ENCODE peak calls at places on chromosomes 2 and 18, in six cellular contexts. O, C, T, R, D and A are unnamed samples.

GRCh38 chr2:60945341-60945740 is 64.0 kb downstream of the REL start:
- DNase-seq in D (no peak), T (no peak), R (peak), O (no peak), C (no peak), A (no peak)

GRCh38 chr18:21820035-21820810 is 79.6 kb downstream of the MIB1 start:
- DNase-seq in R (peak), T (no peak), O (no peak), D (peak), C (no peak), A (peak)

GRCh38 chr2:127103243-127104165 is 3.5 kb downstream of the BIN1 start:
- DNase-seq in D (no peak), R (no peak), C (no peak), O (no peak), T (no peak), A (no peak)

GRCh38 chr18:79925656-79925979 is 25.8 kb downstream of the SLC66A2 start:
- DNase-seq in O (peak), R (no peak), T (no peak), C (no peak), D (no peak), A (no peak)

GRCh38 chr2:120772261-120772660 is 36.6 kb downstream of the GLI2 start:
- DNase-seq in O (no peak), D (no peak), T (no peak), C (no peak), R (no peak), A (no peak)

GRCh38 chr2:218047532-218048230 is 21.4 kb upstream of the RUFY4 start:
- DNase-seq in O (no peak), D (peak), T (no peak), C (no peak), R (no peak), A (no peak)

GRCh38 chr2:176665086-176665485 is 395.8 kb downstream of the MTX2 start:
- DNase-seq in D (no peak), O (no peak), T (no peak), C (no peak), R (no peak), A (no peak)

GRCh38 chr2:102028470-102028869 is 36.7 kb downstream of the IL1R2 start:
- DNase-seq in R (no peak), T (no peak), D (no peak), C (no peak), O (no peak), A (no peak)

GRCh38 chr18:21955757-21956652 is 213.4 kb upstream of the GATA6 start:
- DNase-seq in D (peak), T (peak), C (peak), O (peak), R (peak), A (peak)

GRCh38 chr2:104638795-104639194 is 215.1 kb upstream of the POU3F3 start:
- DNase-seq in D (no peak), O (no peak), C (no peak), R (no peak), T (no peak), A (no peak)

GRCh38 chr2:24435391-24436316 is 55.4 kb upstream of the NCOA1 start:
- DNase-seq in R (peak), D (no peak), C (no peak), T (no peak), O (peak), A (no peak)

GRCh38 chr2:238265605-238266004 is 22.8 kb downstream of the PER2 start:
- DNase-seq in D (no peak), O (no peak), R (no peak), T (no peak), C (no peak), A (no peak)

GRCh38 chr2:236871500-236872001 is 214.1 kb upstream of the COPS8 start:
- DNase-seq in R (peak), T (no peak), D (peak), O (no peak), C (no peak), A (peak)

GRCh38 chr2:230778350-230779140 is 65.9 kb downstream of the CAB39 start:
- DNase-seq in R (no peak), T (no peak), D (no peak), C (no peak), O (no peak), A (no peak)

GRCh38 chr18:3069671-3070433 is 56.9 kb upstream of the LPIN2 start:
- DNase-seq in T (no peak), D (no peak), O (no peak), R (no peak), C (no peak), A (no peak)

GRCh38 chr2:104388296-104388695 is 465.6 kb upstream of the POU3F3 start:
- DNase-seq in D (no peak), R (no peak), T (no peak), O (no peak), C (no peak), A (no peak)

GRCh38 chr2:75667884-75668283 is 21.3 kb downstream of the MRPL19 start:
- DNase-seq in C (no peak), O (no peak), T (no peak), R (no peak), D (no peak), A (no peak)

GRCh38 chr18:76131738-76132137 is 363.3 kb downstream of the ZNF516 start:
- DNase-seq in D (no peak), T (no peak), C (no peak), R (no peak), O (no peak), A (no peak)

GRCh38 chr2:156930423-156930822 is 327.1 kb upstream of the GALNT5 start:
- DNase-seq in C (no peak), O (no peak), T (no peak), D (no peak), R (no peak), A (no peak)

GRCh38 chr2:147829106-147829505 is 15.7 kb upstream of the ACVR2A start:
- DNase-seq in O (no peak), R (peak), D (no peak), C (no peak), T (no peak), A (peak)

GRCh38 chr2:35035883-35036282 is 1319.7 kb upstream of the CRIM1 start:
- DNase-seq in O (no peak), T (no peak), R (no peak), C (no peak), D (no peak), A (no peak)

GRCh38 chr2:44522846-44523245 is 161.1 kb downstream of the CAMKMT start:
- DNase-seq in T (no peak), C (no peak), R (no peak), D (no peak), O (no peak), A (no peak)

GRCh38 chr18:46720092-46720491 is 36.8 kb downstream of the ST8SIA5 start:
- DNase-seq in T (no peak), D (no peak), R (no peak), O (no peak), C (no peak), A (no peak)